ENCODE peak calls at places on chromosomes 6 and 20, in eight cellular contexts. One of them, this sample, is unnamed.

GRCh38 chr20:61731363-61732181 is 334.1 kb downstream of the TAF4 start:
- DNase-seq in coronary artery: no peak
- DNase-seq in lower lobe of right lung: peak
- DNase-seq in GM20000: no peak
- DNase-seq in NB4: peak
- DNase-seq in GM13977: no peak
- DNase-seq in adrenal gland: no peak
- DNase-seq in pancreas: no peak
- DNase-seq in this sample: no peak

GRCh38 chr6:12751694-12752304 is 35.2 kb downstream of the PHACTR1 start:
- DNase-seq in coronary artery: no peak
- DNase-seq in lower lobe of right lung: peak
- DNase-seq in GM20000: peak
- DNase-seq in NB4: peak
- DNase-seq in GM13977: peak
- DNase-seq in adrenal gland: peak
- DNase-seq in pancreas: peak
- DNase-seq in this sample: no peak

GRCh38 chr20:62611794-62612193 is 30.5 kb upstream of the SLCO4A1 start:
- DNase-seq in coronary artery: no peak
- DNase-seq in lower lobe of right lung: no peak
- DNase-seq in GM20000: no peak
- DNase-seq in NB4: no peak
- DNase-seq in GM13977: no peak
- DNase-seq in adrenal gland: no peak
- DNase-seq in pancreas: no peak
- DNase-seq in this sample: no peak

GRCh38 chr6:134880487-134881190 is 69.3 kb downstream of the ALDH8A1 start:
- DNase-seq in coronary artery: no peak
- DNase-seq in lower lobe of right lung: no peak
- DNase-seq in GM20000: no peak
- DNase-seq in NB4: no peak
- DNase-seq in GM13977: no peak
- DNase-seq in adrenal gland: no peak
- DNase-seq in pancreas: no peak
- DNase-seq in this sample: no peak

GRCh38 chr6:139173822-139174221 is 38.9 kb downstream of the HECA start:
- DNase-seq in coronary artery: no peak
- DNase-seq in lower lobe of right lung: no peak
- DNase-seq in GM20000: no peak
- DNase-seq in NB4: no peak
- DNase-seq in GM13977: no peak
- DNase-seq in adrenal gland: no peak
- DNase-seq in pancreas: no peak
- DNase-seq in this sample: no peak

GRCh38 chr6:144408151-144408550 is 123.0 kb downstream of the UTRN start:
- DNase-seq in coronary artery: no peak
- DNase-seq in lower lobe of right lung: no peak
- DNase-seq in GM20000: no peak
- DNase-seq in NB4: no peak
- DNase-seq in GM13977: no peak
- DNase-seq in adrenal gland: peak
- DNase-seq in pancreas: no peak
- DNase-seq in this sample: no peak

GRCh38 chr6:28927856-28928255 is 4.1 kb upstream of the TRIM27 start:
- DNase-seq in coronary artery: no peak
- DNase-seq in lower lobe of right lung: no peak
- DNase-seq in GM20000: no peak
- DNase-seq in NB4: no peak
- DNase-seq in GM13977: no peak
- DNase-seq in adrenal gland: no peak
- DNase-seq in pancreas: no peak
- DNase-seq in this sample: no peak

GRCh38 chr6:33546766-33547165 is 33.3 kb downstream of the BAK1 start:
- DNase-seq in coronary artery: no peak
- DNase-seq in lower lobe of right lung: no peak
- DNase-seq in GM20000: no peak
- DNase-seq in NB4: no peak
- DNase-seq in GM13977: no peak
- DNase-seq in adrenal gland: no peak
- DNase-seq in pancreas: no peak
- DNase-seq in this sample: no peak

GRCh38 chr6:156791261-156791850 is 14.2 kb downstream of the ARID1B start:
- DNase-seq in coronary artery: no peak
- DNase-seq in lower lobe of right lung: no peak
- DNase-seq in GM20000: peak
- DNase-seq in NB4: peak
- DNase-seq in GM13977: peak
- DNase-seq in adrenal gland: no peak
- DNase-seq in pancreas: peak
- DNase-seq in this sample: no peak

GRCh38 chr6:3439961-3440360 is 16.9 kb downstream of the SLC22A23 start:
- DNase-seq in coronary artery: no peak
- DNase-seq in lower lobe of right lung: no peak
- DNase-seq in GM20000: no peak
- DNase-seq in NB4: no peak
- DNase-seq in GM13977: no peak
- DNase-seq in adrenal gland: no peak
- DNase-seq in pancreas: no peak
- DNase-seq in this sample: no peak

GRCh38 chr6:149480502-149481280 is 4.1 kb downstream of the ZC3H12D start:
- DNase-seq in coronary artery: no peak
- DNase-seq in lower lobe of right lung: no peak
- DNase-seq in GM20000: no peak
- DNase-seq in NB4: no peak
- DNase-seq in GM13977: no peak
- DNase-seq in adrenal gland: no peak
- DNase-seq in pancreas: no peak
- DNase-seq in this sample: no peak

GRCh38 chr20:38246357-38247165 is 14.0 kb downstream of the KIAA1755 start:
- DNase-seq in coronary artery: no peak
- DNase-seq in lower lobe of right lung: no peak
- DNase-seq in GM20000: no peak
- DNase-seq in NB4: no peak
- DNase-seq in GM13977: no peak
- DNase-seq in adrenal gland: no peak
- DNase-seq in pancreas: no peak
- DNase-seq in this sample: no peak

GRCh38 chr6:10522929-10523573 is 1.9 kb downstream of the GCNT2 start:
- DNase-seq in coronary artery: no peak
- DNase-seq in lower lobe of right lung: peak
- DNase-seq in GM20000: no peak
- DNase-seq in NB4: no peak
- DNase-seq in GM13977: no peak
- DNase-seq in adrenal gland: no peak
- DNase-seq in pancreas: no peak
- DNase-seq in this sample: no peak

DNA sequence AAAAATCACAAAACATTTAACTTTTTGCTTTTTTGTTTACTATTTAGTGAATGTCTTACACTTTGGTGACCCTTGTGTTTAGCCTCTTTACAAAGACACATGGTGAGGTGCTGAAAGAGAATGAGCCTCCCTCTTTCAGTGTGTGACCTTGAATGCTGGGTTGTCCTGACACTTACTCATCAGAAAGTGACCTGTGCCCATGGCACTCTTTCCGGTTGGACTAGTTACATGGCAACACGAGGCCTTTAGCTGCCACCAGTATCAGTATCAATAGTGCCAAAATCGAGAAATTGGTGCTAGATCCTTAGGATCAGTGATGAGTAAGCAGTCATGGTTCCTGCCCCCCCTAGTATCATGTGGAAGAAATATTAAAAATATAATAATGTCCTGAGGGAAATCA is 1.7 kb upstream of the RPL7L1 start:
- DNase-seq in coronary artery: no peak
- DNase-seq in lower lobe of right lung: no peak
- DNase-seq in GM20000: no peak
- DNase-seq in NB4: no peak
- DNase-seq in GM13977: no peak
- DNase-seq in adrenal gland: peak
- DNase-seq in pancreas: no peak
- DNase-seq in this sample: no peak
- TF ChIP-seq CTCF in coronary artery: no peak
- TF ChIP-seq CTCF in lower lobe of right lung: no peak
- TF ChIP-seq CTCF in GM20000: no peak
- TF ChIP-seq CTCF in NB4: no peak
- TF ChIP-seq CTCF in GM13977: no peak
- TF ChIP-seq CTCF in adrenal gland: no peak
- TF ChIP-seq CTCF in pancreas: no peak
- TF ChIP-seq CTCF in this sample: no peak

GRCh38 chr20:14710941-14711340 is 373.5 kb upstream of the FLRT3 start:
- DNase-seq in coronary artery: no peak
- DNase-seq in lower lobe of right lung: no peak
- DNase-seq in GM20000: no peak
- DNase-seq in NB4: no peak
- DNase-seq in GM13977: no peak
- DNase-seq in adrenal gland: no peak
- DNase-seq in pancreas: no peak
- DNase-seq in this sample: no peak

GRCh38 chr20:14709439-14709838 is 372.0 kb upstream of the FLRT3 start:
- DNase-seq in coronary artery: no peak
- DNase-seq in lower lobe of right lung: no peak
- DNase-seq in GM20000: no peak
- DNase-seq in NB4: no peak
- DNase-seq in GM13977: no peak
- DNase-seq in adrenal gland: no peak
- DNase-seq in pancreas: no peak
- DNase-seq in this sample: no peak

GRCh38 chr20:14715400-14715799 is 378.0 kb upstream of the FLRT3 start:
- DNase-seq in coronary artery: no peak
- DNase-seq in lower lobe of right lung: no peak
- DNase-seq in GM20000: no peak
- DNase-seq in NB4: no peak
- DNase-seq in GM13977: no peak
- DNase-seq in adrenal gland: no peak
- DNase-seq in pancreas: no peak
- DNase-seq in this sample: no peak

GRCh38 chr20:14711681-14712080 is 374.3 kb upstream of the FLRT3 start:
- DNase-seq in coronary artery: no peak
- DNase-seq in lower lobe of right lung: no peak
- DNase-seq in GM20000: no peak
- DNase-seq in NB4: no peak
- DNase-seq in GM13977: no peak
- DNase-seq in adrenal gland: no peak
- DNase-seq in pancreas: no peak
- DNase-seq in this sample: no peak

GRCh38 chr20:14712302-14712739 is 374.9 kb upstream of the FLRT3 start:
- DNase-seq in coronary artery: no peak
- DNase-seq in lower lobe of right lung: no peak
- DNase-seq in GM20000: no peak
- DNase-seq in NB4: no peak
- DNase-seq in GM13977: no peak
- DNase-seq in adrenal gland: no peak
- DNase-seq in pancreas: peak
- DNase-seq in this sample: no peak
- TF ChIP-seq CTCF in coronary artery: no peak
- TF ChIP-seq CTCF in lower lobe of right lung: no peak
- TF ChIP-seq CTCF in GM20000: no peak
- TF ChIP-seq CTCF in NB4: no peak
- TF ChIP-seq CTCF in GM13977: no peak
- TF ChIP-seq CTCF in adrenal gland: no peak
- TF ChIP-seq CTCF in pancreas: no peak
- TF ChIP-seq CTCF in this sample: no peak

DNA sequence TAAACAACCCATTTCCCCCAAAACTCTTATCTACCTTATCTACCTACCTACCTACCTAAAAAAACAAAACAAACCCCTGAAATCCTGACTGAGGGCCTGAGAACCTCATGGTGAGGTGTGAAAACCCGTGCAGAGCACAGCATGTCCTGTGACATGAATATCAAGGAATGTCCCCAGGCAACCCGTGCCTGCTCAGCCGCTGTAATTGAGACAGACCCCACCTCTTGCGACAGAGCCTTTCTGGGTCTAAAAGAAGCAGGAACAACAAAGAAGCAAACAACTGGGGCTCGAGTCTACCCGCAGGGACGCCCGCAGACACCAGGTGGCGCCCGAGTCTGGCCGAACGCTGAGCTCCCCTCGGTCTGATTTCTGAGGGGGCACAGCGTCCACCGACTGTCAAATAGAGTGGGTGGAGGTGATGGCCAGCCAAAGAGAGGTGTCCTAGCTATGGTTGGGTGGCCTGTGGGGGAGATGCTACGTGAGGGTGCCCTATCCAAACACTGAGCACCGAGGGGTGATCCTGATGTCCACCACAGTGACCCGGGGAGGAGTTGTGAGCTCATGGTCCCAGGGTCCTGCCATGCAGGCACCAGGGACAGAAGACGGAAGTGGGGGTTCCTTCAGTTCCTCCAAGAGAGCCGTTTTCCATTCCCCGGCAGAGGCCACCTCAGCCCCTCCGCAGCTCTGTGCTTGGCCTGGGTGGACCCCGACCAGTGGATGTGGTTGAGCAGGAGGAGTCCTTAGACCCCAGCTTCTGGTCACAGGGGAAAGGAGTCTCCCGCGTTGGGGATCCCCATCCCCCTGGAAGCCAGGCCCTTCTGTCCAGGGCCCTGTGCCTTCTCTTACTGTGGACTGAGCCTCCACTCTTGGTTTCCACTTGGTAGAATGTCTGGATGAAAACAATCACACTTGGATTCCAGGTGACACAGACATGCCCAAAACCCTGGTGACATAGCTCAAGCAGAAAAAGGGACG is 268.1 kb downstream of the CDC5L start:
- DNase-seq in coronary artery: peak
- DNase-seq in lower lobe of right lung: peak
- DNase-seq in GM20000: peak
- DNase-seq in NB4: peak
- DNase-seq in GM13977: peak
- DNase-seq in adrenal gland: peak
- DNase-seq in pancreas: peak
- DNase-seq in this sample: peak
- TF ChIP-seq CTCF in coronary artery: peak
- TF ChIP-seq CTCF in lower lobe of right lung: peak
- TF ChIP-seq CTCF in GM20000: peak
- TF ChIP-seq CTCF in NB4: peak
- TF ChIP-seq CTCF in GM13977: peak
- TF ChIP-seq CTCF in adrenal gland: peak
- TF ChIP-seq CTCF in pancreas: peak
- TF ChIP-seq CTCF in this sample: peak

GRCh38 chr6:41335943-41336342 is 535 bp downstream of the NCR2 start:
- DNase-seq in coronary artery: no peak
- DNase-seq in lower lobe of right lung: no peak
- DNase-seq in GM20000: no peak
- DNase-seq in NB4: no peak
- DNase-seq in GM13977: no peak
- DNase-seq in adrenal gland: no peak
- DNase-seq in pancreas: no peak
- DNase-seq in this sample: no peak

GRCh38 chr6:41336824-41337223 is 1.4 kb downstream of the NCR2 start:
- DNase-seq in coronary artery: no peak
- DNase-seq in lower lobe of right lung: no peak
- DNase-seq in GM20000: no peak
- DNase-seq in NB4: no peak
- DNase-seq in GM13977: no peak
- DNase-seq in adrenal gland: no peak
- DNase-seq in pancreas: no peak
- DNase-seq in this sample: no peak

GRCh38 chr6:41332842-41333736 is 2.3 kb upstream of the NCR2 start:
- DNase-seq in coronary artery: no peak
- DNase-seq in lower lobe of right lung: no peak
- DNase-seq in GM20000: no peak
- DNase-seq in NB4: no peak
- DNase-seq in GM13977: no peak
- DNase-seq in adrenal gland: no peak
- DNase-seq in pancreas: no peak
- DNase-seq in this sample: peak

GRCh38 chr6:41335296-41335695 is at the start of gene NCR2:
- DNase-seq in coronary artery: no peak
- DNase-seq in lower lobe of right lung: no peak
- DNase-seq in GM20000: no peak
- DNase-seq in NB4: no peak
- DNase-seq in GM13977: no peak
- DNase-seq in adrenal gland: no peak
- DNase-seq in pancreas: no peak
- DNase-seq in this sample: no peak

GRCh38 chr6:41334482-41335023 is 855 bp upstream of the NCR2 start:
- DNase-seq in coronary artery: no peak
- DNase-seq in lower lobe of right lung: no peak
- DNase-seq in GM20000: no peak
- DNase-seq in NB4: no peak
- DNase-seq in GM13977: no peak
- DNase-seq in adrenal gland: no peak
- DNase-seq in pancreas: no peak
- DNase-seq in this sample: no peak
- TF ChIP-seq CTCF in coronary artery: no peak
- TF ChIP-seq CTCF in lower lobe of right lung: no peak
- TF ChIP-seq CTCF in GM20000: peak
- TF ChIP-seq CTCF in NB4: peak
- TF ChIP-seq CTCF in GM13977: peak
- TF ChIP-seq CTCF in adrenal gland: no peak
- TF ChIP-seq CTCF in pancreas: no peak
- TF ChIP-seq CTCF in this sample: peak

This sample was measured in osteocyte.